ENCODE peak calls at places on chromosomes 6 and 20, in five cellular contexts. M is HL-60, Y is body of pancreas, P is HepG2, Q is GM12865. R is an unnamed sample.
A peak's percentile ranks its signal among the peaks of the same experiment; 100 is the strongest.

GRCh38 chr20:37420610-37421009 is 74.7 kb downstream of the SRC start:
- DNase-seq in M (no peak), Y (no peak), P (no peak), Q (no peak), R (no peak)

GRCh38 chr6:134549854-134550253 is 231.9 kb upstream of the SGK1 start:
- DNase-seq in M (no peak), Y (no peak), P (no peak), Q (no peak), R (no peak)

GRCh38 chr6:107957909-107958688 is at the start of gene SEC63:
- DNase-seq in M (peak; percentile 95), Y (peak; percentile 98), P (peak; percentile 92), Q (peak; percentile 98), R (peak; percentile 95)

GRCh38 chr6:44569131-44569530 is 181.6 kb downstream of the CDC5L start:
- DNase-seq in M (no peak), Y (no peak), P (no peak), Q (no peak), R (no peak)

GRCh38 chr20:52230406-52230805 is 38.8 kb upstream of the ZFP64 start:
- DNase-seq in M (no peak), Y (no peak), P (no peak), Q (peak; percentile 2), R (peak; percentile 66)

GRCh38 chr6:11785953-11786579 is 7.5 kb upstream of the ADTRP start:
- DNase-seq in M (no peak), Y (peak; percentile 53), P (no peak), Q (peak; percentile 96), R (no peak)

GRCh38 chr20:32663704-32664351 is 9.9 kb downstream of the C20orf203 start:
- DNase-seq in M (no peak), Y (no peak), P (no peak), Q (no peak), R (no peak)

GRCh38 chr6:165663736-165664552 is 903 bp upstream of the PDE10A start:
- DNase-seq in M (no peak), Y (no peak), P (no peak), Q (no peak), R (peak; percentile 18)

GRCh38 chr6:131061041-131061770 is 1.8 kb downstream of the EPB41L2 start:
- DNase-seq in M (no peak), Y (no peak), P (peak; percentile 52), Q (peak; percentile 40), R (peak; percentile 68)

GRCh38 chr20:53828673-53829085 is 235.0 kb upstream of the ZNF217 start:
- DNase-seq in M (no peak), Y (peak; percentile 12), P (no peak), Q (no peak), R (peak; percentile 96)

GRCh38 chr20:51404297-51405060 is 138.0 kb downstream of the NFATC2 start:
- DNase-seq in M (no peak), Y (peak; percentile 20), P (no peak), Q (peak; percentile 98), R (no peak)

GRCh38 chr6:17280552-17281090 is 540 bp upstream of the RBM24 start:
- DNase-seq in M (no peak), Y (peak; percentile 38), P (no peak), Q (no peak), R (no peak)

GRCh38 chr20:48723308-48724264 is 104.2 kb downstream of the PREX1 start:
- DNase-seq in M (peak; percentile 88), Y (peak; percentile 28), P (peak; percentile 73), Q (no peak), R (no peak)
- TF ChIP-seq CTCF in M (peak; percentile 34), Y (no peak), P (peak; percentile 84), Q (no peak), R (no peak)

GRCh38 chr6:111971866-111972532 is 81.9 kb upstream of the CCN6 start:
- DNase-seq in M (no peak), Y (no peak), P (no peak), Q (peak; percentile 48), R (peak; percentile 86)

GRCh38 chr6:111972714-111973678 is 80.9 kb upstream of the CCN6 start:
- DNase-seq in M (no peak), Y (no peak), P (no peak), Q (no peak), R (peak; percentile 96)

GRCh38 chr6:111976169-111976568 is 77.7 kb upstream of the CCN6 start:
- DNase-seq in M (no peak), Y (no peak), P (no peak), Q (no peak), R (no peak)

GRCh38 chr6:111975501-111975900 is 78.4 kb upstream of the CCN6 start:
- DNase-seq in M (no peak), Y (no peak), P (no peak), Q (no peak), R (no peak)

DNA sequence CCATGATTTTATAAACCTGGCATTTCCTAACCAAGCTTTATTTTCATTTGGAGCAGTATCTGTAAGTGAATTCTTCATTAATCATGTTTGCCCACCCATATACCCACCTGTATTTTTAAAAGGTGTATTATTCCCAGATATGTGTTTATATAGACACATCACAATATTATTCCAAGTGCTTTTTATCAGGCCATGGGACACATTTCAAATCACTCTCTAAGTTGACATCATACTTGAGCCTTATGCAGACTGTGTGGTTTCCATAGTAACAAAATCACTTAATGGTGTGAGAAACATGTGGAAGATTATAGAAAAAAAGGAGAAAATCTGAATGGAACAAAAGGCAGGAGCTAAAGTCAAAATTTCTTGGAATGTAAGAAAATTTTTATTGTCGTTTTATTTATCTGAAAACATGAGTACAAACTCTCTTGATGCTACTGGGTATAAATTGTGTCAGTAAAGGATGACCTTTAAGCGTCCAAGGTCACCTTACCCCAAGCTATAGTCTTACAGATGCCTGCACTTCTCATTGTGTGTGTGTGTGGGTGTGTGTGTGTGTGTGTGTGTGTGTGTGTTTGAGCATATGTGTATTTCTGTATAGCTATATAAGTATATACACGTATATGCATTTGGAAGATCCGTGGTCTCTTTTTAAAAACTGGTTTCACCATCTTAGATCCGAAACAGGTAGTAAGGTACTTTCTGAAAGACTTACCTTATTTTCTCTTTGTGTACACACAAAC is 79.8 kb upstream of the CCN6 start:
- DNase-seq in M (no peak), Y (no peak), P (no peak), Q (no peak), R (peak; percentile 78)
- H3K4me3 ChIP-seq in M (no peak overlapping the region), Y (no peak overlapping the region), P (no peak overlapping the region), Q (no peak overlapping the region), R (no peak overlapping the region)

GRCh38 chr6:154937306-154938244 is 57.5 kb upstream of the TIAM2 start:
- DNase-seq in M (no peak), Y (no peak), P (no peak), Q (no peak), R (peak; percentile 17)
- TF ChIP-seq CTCF in M (no peak), Y (no peak), P (peak; percentile 30), Q (no peak), R (no peak)

GRCh38 chr6:79864001-79864400 is 83.4 kb downstream of the ELOVL4 start:
- DNase-seq in M (no peak), Y (no peak), P (no peak), Q (no peak), R (no peak)
- H3K4me3 ChIP-seq in M (no peak overlapping the region), Y (no peak overlapping the region), P (no peak overlapping the region), Q (no peak overlapping the region), R (no peak overlapping the region)

DNA sequence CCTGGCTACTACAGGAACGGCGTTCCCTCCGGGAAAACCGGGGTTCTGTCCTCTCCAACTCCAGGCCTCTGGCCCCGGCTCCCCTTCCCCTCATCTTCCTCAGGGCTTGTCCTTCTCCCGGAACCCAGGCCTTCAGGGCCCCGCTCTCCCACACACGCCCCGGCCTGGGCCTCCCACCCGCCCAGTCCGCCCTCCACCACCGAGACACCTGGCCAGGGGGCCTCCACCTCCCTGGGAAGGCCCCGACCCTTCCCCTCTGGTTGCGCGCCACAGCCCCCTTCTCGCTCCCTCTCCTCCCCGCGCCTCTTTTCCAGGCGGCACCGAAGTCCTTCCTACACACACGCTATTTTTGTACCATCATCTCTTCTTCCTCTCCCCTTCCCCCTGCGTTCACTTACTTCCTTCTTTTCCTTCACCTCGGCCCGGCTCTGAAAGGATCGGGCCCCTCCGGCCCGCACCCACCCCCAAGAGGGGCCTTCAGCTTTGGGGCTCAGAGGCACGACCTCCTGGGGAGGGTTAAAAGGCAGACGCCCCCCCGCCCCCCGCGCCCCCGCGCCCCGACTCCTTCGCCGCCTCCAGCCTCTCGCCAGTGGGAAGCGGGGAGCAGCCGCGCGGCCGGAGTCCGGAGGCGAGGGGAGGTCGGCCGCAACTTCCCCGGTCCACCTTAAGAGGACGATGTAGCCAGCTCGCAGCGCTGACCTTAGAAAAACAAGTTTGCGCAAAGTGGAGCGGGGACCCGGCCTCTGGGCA is 1.3 kb upstream of the SIRPA start:
- DNase-seq in M (no peak), Y (peak; percentile 70), P (peak; percentile 53), Q (no peak), R (peak; percentile 61)
- TF ChIP-seq CTCF in M (no peak), Y (no peak), P (no peak), Q (no peak), R (no peak)

GRCh38 chr6:116223355-116223754 is 30.5 kb downstream of the TSPYL4 start:
- DNase-seq in M (no peak), Y (no peak), P (no peak), Q (no peak), R (no peak)
- H3K4me3 ChIP-seq in M (no peak overlapping the region), Y (no peak overlapping the region), P (no peak overlapping the region), Q (no peak overlapping the region), R (no peak overlapping the region)

DNA sequence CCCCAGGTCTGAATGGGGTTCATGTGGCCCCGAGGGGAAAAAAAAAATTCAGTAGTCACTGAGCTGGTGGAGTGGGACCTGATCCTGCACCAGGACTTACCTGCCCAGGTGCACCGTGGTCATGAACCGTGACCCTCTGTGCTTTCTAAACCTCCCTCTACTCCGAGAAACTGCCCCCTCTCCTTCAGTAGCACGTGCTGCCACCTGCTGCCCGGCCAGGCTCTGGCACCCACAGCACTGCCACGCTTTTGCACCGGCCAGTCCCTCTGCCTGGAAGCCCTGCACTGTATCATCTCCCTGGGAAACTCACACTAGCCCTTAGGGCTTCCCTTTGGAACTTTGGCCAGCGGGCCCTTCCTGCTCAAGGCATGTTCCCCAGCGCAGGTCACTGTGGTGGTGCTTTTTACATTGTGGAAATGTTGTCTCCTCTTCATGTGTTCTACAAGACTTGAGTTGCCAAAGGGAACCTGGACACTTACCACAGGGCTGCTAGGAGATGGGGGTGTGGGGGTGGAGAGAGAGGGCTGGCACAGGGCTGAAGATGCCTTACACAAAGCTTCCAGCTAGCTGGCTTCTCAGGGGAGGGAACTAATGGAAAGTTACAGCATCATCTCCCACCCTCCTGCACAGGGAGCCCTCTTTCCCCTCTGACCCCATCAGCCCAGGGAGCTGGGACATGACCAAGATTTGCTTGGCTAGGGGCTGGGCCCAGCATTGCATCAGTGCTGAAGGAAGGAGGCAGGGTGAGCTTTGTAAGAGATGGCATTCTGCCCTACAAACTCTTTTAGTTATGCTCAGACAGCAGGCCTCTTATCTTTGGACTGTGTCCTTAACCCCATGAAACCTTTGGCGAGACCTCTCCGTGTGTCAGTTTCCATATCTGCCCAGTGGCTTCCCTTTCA is 2.5 kb upstream of the PTPRT start:
- DNase-seq in M (no peak), Y (peak; percentile 45), P (peak; percentile 16), Q (peak; percentile 15), R (no peak)
- TF ChIP-seq CTCF in M (peak; percentile 63), Y (peak; percentile 51), P (peak; percentile 80), Q (peak; percentile 57), R (peak; percentile 35)

GRCh38 chr20:63500902-63501817 is 2.3 kb upstream of the EEF1A2 start:
- DNase-seq in M (no peak), Y (no peak), P (no peak), Q (no peak), R (no peak)

GRCh38 chr20:63497946-63498935 is 642 bp downstream of the EEF1A2 start:
- DNase-seq in M (no peak), Y (peak; percentile 66), P (no peak), Q (no peak), R (peak; percentile 23)

GRCh38 chr20:63498950-63499332 is at the start of gene EEF1A2:
- DNase-seq in M (no peak), Y (peak; percentile 49), P (no peak), Q (no peak), R (no peak)

GRCh38 chr20:63500151-63500901 is 1.4 kb upstream of the EEF1A2 start:
- DNase-seq in M (no peak), Y (no peak), P (no peak), Q (no peak), R (no peak)

GRCh38 chr20:63499333-63499969 is 568 bp upstream of the EEF1A2 start:
- DNase-seq in M (no peak), Y (no peak), P (no peak), Q (no peak), R (no peak)
- H3K4me3 ChIP-seq in M (no peak overlapping the region), Y (no peak overlapping the region), P (no peak overlapping the region), Q (no peak overlapping the region), R (no peak overlapping the region)

R was measured in fibroblast of mammary gland.